ENCODE peak calls at places on chromosomes 12 and 14, in five cellular contexts. V is SK-N-SH, Q is GM12878, R is H1, E is HepG2. K is an unnamed sample.

GRCh38 chr12:6370994-6371754 is 4.2 kb downstream of the SCNN1A start:
- DNase-seq in V (no peak), Q (peak; percentile 34), R (peak; percentile 93), E (peak; percentile 97), K (peak; percentile 95)

GRCh38 chr12:94571556-94571955 is 78.8 kb downstream of the TMCC3 start:
- DNase-seq in V (no peak), Q (no peak), R (no peak), E (peak; percentile 91), K (peak; percentile 19)

GRCh38 chr12:131894981-131895639 is 688 bp downstream of the ULK1 start:
- DNase-seq in V (peak; percentile 53), Q (no peak), R (no peak), E (no peak), K (no peak)

GRCh38 chr12:113467514-113468364 is 3.9 kb downstream of the LHX5 start:
- DNase-seq in V (peak; percentile 29), Q (no peak), R (no peak), E (no peak), K (no peak)

GRCh38 chr14:100537701-100538565 is 49.3 kb downstream of the BEGAIN start:
- DNase-seq in V (peak; percentile 39), Q (no peak), R (no peak), E (no peak), K (no peak)

GRCh38 chr12:33156042-33156441 is 259.5 kb upstream of the PKP2 start:
- DNase-seq in V (no peak), Q (no peak), R (no peak), E (no peak), K (no peak)

GRCh38 chr14:70887207-70888150 is 19.8 kb upstream of the PCNX1 start:
- DNase-seq in V (no peak), Q (peak; percentile 71), R (no peak), E (no peak), K (no peak)

GRCh38 chr12:82862069-82862841 is 175.5 kb downstream of the TMTC2 start:
- DNase-seq in V (peak; percentile 30), Q (no peak), R (no peak), E (no peak), K (no peak)

GRCh38 chr12:630656-631632 is 32.3 kb downstream of the NINJ2 start:
- DNase-seq in V (no peak), Q (no peak), R (no peak), E (no peak), K (no peak)

GRCh38 chr12:116320839-116321238 is 43.3 kb upstream of the MED13L start:
- DNase-seq in V (no peak), Q (no peak), R (no peak), E (no peak), K (no peak)

GRCh38 chr12:71958056-71958455 is 19.4 kb downstream of the TPH2 start:
- DNase-seq in V (no peak), Q (no peak), R (no peak), E (peak; percentile 12), K (no peak)

GRCh38 chr12:124395284-124395752 is 100.4 kb downstream of the RFLNA start:
- DNase-seq in V (peak; percentile 79), Q (no peak), R (no peak), E (no peak), K (no peak)

GRCh38 chr12:97322388-97322787 is 140.2 kb upstream of the RMST start:
- DNase-seq in V (no peak), Q (no peak), R (no peak), E (no peak), K (no peak)

GRCh38 chr14:85475113-85475512 is 54.8 kb upstream of the FLRT2 start:
- DNase-seq in V (no peak), Q (no peak), R (no peak), E (no peak), K (no peak)

GRCh38 chr14:68306934-68307758 is 485.7 kb downstream of the ZFP36L1 start:
- DNase-seq in V (no peak), Q (no peak), R (no peak), E (peak; percentile 48), K (peak; percentile 21)

GRCh38 chr14:101064121-101064661 is 160.7 kb upstream of the RTL1 start:
- DNase-seq in V (no peak), Q (no peak), R (no peak), E (no peak), K (no peak)

GRCh38 chr14:61388173-61388975 is 67.0 kb downstream of the PRKCH start:
- DNase-seq in V (no peak), Q (peak; percentile 86), R (no peak), E (no peak), K (peak; percentile 26)

GRCh38 chr14:68596211-68596610 is 196.7 kb downstream of the ZFP36L1 start:
- DNase-seq in V (no peak), Q (no peak), R (no peak), E (no peak), K (no peak)

GRCh38 chr12:68873316-68873715 is 59.7 kb downstream of the CPM start:
- DNase-seq in V (no peak), Q (no peak), R (no peak), E (no peak), K (no peak)

GRCh38 chr12:12671850-12672660 is 23.9 kb downstream of the GPR19 start:
- DNase-seq in V (no peak), Q (no peak), R (no peak), E (no peak), K (no peak)

GRCh38 chr12:5022465-5023061 is 21.1 kb upstream of the KCNA5 start:
- DNase-seq in V (peak; percentile 70), Q (no peak), R (peak; percentile 57), E (peak; percentile 28), K (peak; percentile 29)

GRCh38 chr14:41810362-41810761 is 203.7 kb downstream of the LRFN5 start:
- DNase-seq in V (no peak), Q (no peak), R (no peak), E (no peak), K (no peak)

GRCh38 chr14:54475911-54476310 is 12.9 kb downstream of the GMFB start:
- DNase-seq in V (no peak), Q (no peak), R (no peak), E (no peak), K (no peak)

GRCh38 chr14:20657216-20658211 is 16.0 kb upstream of the OR6S1 start:
- DNase-seq in V (no peak), Q (no peak), R (peak; percentile 92), E (peak; percentile 56), K (peak; percentile 96)

GRCh38 chr12:67002711-67003110 is 266.4 kb upstream of the CAND1 start:
- DNase-seq in V (no peak), Q (no peak), R (no peak), E (no peak), K (no peak)

GRCh38 chr12:109768901-109769670 is 55.5 kb downstream of the FAM222A start:
- DNase-seq in V (peak; percentile 58), Q (no peak), R (no peak), E (no peak), K (no peak)

GRCh38 chr12:3054993-3055711 is 22.0 kb upstream of the TSPAN9 start:
- DNase-seq in V (no peak), Q (no peak), R (no peak), E (no peak), K (no peak)

GRCh38 chr12:5537771-5538170 is 105.9 kb downstream of the NTF3 start:
- DNase-seq in V (no peak), Q (no peak), R (no peak), E (no peak), K (no peak)

GRCh38 chr12:46549527-46550265 is 177.1 kb upstream of the SLC38A2 start:
- DNase-seq in V (no peak), Q (no peak), R (no peak), E (no peak), K (peak; percentile 84)

GRCh38 chr14:64112859-64113258 is 181.3 kb downstream of the ESR2 start:
- DNase-seq in V (no peak), Q (no peak), R (no peak), E (no peak), K (no peak)

DNA sequence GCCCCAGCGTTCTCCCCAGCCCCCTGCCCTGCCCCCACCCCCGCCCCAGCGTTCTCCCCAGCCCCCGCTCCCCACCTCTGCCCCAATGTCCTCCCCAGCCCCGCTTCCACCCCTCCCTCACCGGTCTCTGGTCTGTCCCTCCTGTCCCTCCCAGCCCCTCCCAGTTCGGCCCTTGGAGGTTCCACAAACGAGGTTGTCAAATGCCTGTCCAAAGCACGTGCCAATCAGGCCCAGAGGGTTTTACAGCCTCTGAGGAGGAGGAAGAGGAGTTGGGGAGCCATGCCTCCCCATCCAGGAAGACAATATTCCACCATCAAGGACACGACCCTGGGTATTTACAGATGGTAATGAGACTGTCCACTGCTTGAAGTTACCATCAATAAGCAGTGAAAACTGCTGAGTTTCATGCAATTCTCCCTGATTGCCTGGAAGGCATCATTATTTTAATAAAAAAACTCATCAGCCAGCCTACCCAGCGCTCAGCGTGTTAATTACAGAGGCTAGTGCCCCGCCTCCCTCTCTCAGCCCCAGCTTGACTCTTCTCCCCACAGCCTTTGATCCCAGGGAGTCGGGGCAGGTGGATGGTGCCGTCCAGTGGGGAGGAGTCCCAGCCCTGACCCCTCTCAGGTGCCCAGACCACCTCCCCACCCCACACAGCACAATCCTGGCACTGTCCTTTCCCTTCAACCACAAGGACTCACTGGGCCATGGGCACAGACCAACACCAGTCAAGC is 30.6 kb upstream of the C14orf180 start:
- DNase-seq in V (no peak), Q (no peak), R (no peak), E (no peak), K (no peak)
- H4K20me1 ChIP-seq in V (no peaks in the 10 kb centered on the region), Q (no peaks in the 10 kb centered on the region), R (no peaks in the 10 kb centered on the region), E (peaks cover 3% of the 10 kb centered on the region), K (no peaks in the 10 kb centered on the region)

GRCh38 chr14:94767321-94767878 is 2.5 kb downstream of the GSC start:
- DNase-seq in V (no peak), Q (no peak), R (no peak), E (no peak), K (no peak)
- H3K4me2 ChIP-seq in V (no peak overlapping the region), Q (no peak overlapping the region), R (peak overlapping the region; percentile 74), E (no peak overlapping the region), K (no peak overlapping the region)

GRCh38 chr14:90676356-90676755 is 139.9 kb downstream of the TTC7B start:
- DNase-seq in V (no peak), Q (no peak), R (no peak), E (no peak), K (no peak)

GRCh38 chr14:90676859-90677258 is 139.4 kb downstream of the TTC7B start:
- DNase-seq in V (no peak), Q (no peak), R (no peak), E (no peak), K (no peak)

GRCh38 chr14:90674716-90675115 is 141.5 kb downstream of the TTC7B start:
- DNase-seq in V (no peak), Q (no peak), R (no peak), E (no peak), K (no peak)

GRCh38 chr14:90674043-90674670 is 142.1 kb downstream of the TTC7B start:
- DNase-seq in V (no peak), Q (no peak), R (no peak), E (no peak), K (no peak)

DNA sequence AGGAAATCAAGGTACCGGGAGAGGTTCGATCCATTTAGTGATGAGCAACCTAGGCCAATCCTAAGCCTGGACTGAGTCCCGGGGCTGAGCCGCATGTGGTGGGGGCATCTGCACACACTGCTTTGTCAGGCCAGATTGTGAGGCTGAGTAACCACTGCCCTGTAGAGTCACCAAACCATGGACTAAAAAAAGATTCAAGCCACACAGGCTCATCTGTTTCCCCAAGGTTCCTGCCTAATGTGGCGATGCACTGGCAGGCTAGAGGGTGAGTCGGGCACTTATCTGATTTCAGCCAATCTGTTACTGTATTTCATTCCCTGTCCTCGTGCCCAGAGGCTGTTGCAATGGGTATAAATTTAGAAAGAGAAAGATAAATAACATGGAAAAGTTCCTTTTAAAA is 140.8 kb downstream of the TTC7B start:
- DNase-seq in V (peak; percentile 75), Q (no peak), R (no peak), E (no peak), K (no peak)
- TF ChIP-seq JUND in V (peak; percentile 81), Q (no peak), R (no peak), E (no peak), K (no peak)

GRCh38 chr12:24021164-24021502 is 71.7 kb upstream of the SOX5 start:
- DNase-seq in V (no peak), Q (no peak), R (no peak), E (no peak), K (no peak)
- H4K20me1 ChIP-seq in V (no peaks in the 10 kb centered on the region), Q (no peaks in the 10 kb centered on the region), R (peaks cover 1% of the 10 kb centered on the region), E (no peaks in the 10 kb centered on the region), K (no peaks in the 10 kb centered on the region)